ENCODE peak calls at places on chromosomes 12 and 14, in four cellular contexts. Z, V, W and F are unnamed samples.
A peak's percentile ranks its signal among the peaks of the same experiment; 100 is the strongest.

GRCh38 chr12:4353785-4354208 is 25.7 kb downstream of the FGF23 start:
- DNase-seq in Z (peak; percentile 14), W (peak; percentile 21), V (peak; percentile 36), F (peak; percentile 45)

GRCh38 chr14:104361921-104362681 is 217.5 kb upstream of the C14orf180 start:
- DNase-seq in V (no peak), Z (no peak), W (no peak), F (no peak)

GRCh38 chr14:63134801-63135200 is 69.4 kb upstream of the RHOJ start:
- DNase-seq in Z (peak; percentile 0), W (no peak), V (peak; percentile 56), F (no peak)

GRCh38 chr12:95733156-95733825 is 57.3 kb downstream of the NTN4 start:
- DNase-seq in W (no peak), Z (peak; percentile 86), V (no peak), F (no peak)

GRCh38 chr14:52913271-52913670 is 37.6 kb downstream of the FERMT2 start:
- DNase-seq in Z (peak; percentile 56), V (no peak), W (no peak), F (no peak)

GRCh38 chr14:41350476-41350875 is 256.2 kb upstream of the LRFN5 start:
- DNase-seq in W (no peak), V (no peak), Z (no peak), F (no peak)

GRCh38 chr14:99737956-99738667 is 54.0 kb downstream of the CYP46A1 start:
- DNase-seq in V (no peak), W (no peak), Z (no peak), F (no peak)

GRCh38 chr12:33825986-33826602 is 196.2 kb upstream of the ALG10 start:
- DNase-seq in Z (no peak), V (no peak), W (peak; percentile 19), F (no peak)

GRCh38 chr12:16350682-16351081 is 3.2 kb downstream of the MGST1 start:
- DNase-seq in V (peak; percentile 59), Z (peak; percentile 96), W (no peak), F (no peak)

GRCh38 chr12:3752741-3753486 is at the start of gene CRACR2A:
- DNase-seq in W (peak; percentile 86), V (peak; percentile 94), Z (peak; percentile 83), F (peak; percentile 92)

GRCh38 chr14:104335611-104336010 is 197.2 kb downstream of the KIF26A start:
- DNase-seq in Z (no peak), W (no peak), V (no peak), F (no peak)

GRCh38 chr12:123063535-123063934 is 83.1 kb downstream of the ARL6IP4 start:
- DNase-seq in W (peak; percentile 27), Z (peak; percentile 35), V (peak; percentile 77), F (peak; percentile 87)

GRCh38 chr12:113766880-113767878 is 198.9 kb downstream of the RBM19 start:
- DNase-seq in W (no peak), Z (peak; percentile 83), V (peak; percentile 72), F (no peak)

GRCh38 chr12:111313833-111314259 is 55.0 kb downstream of the PHETA1 start:
- DNase-seq in Z (peak; percentile 69), V (peak; percentile 87), W (peak; percentile 20), F (peak; percentile 63)

GRCh38 chr14:81388236-81388801 is 11.8 kb downstream of the STON2 start:
- DNase-seq in V (peak; percentile 11), Z (no peak), W (no peak), F (no peak)

GRCh38 chr12:111028830-111029229 is 108.5 kb upstream of the MYL2 start:
- DNase-seq in W (no peak), Z (no peak), V (no peak), F (no peak)

GRCh38 chr12:65561798-65562382 is 262.4 kb upstream of the HMGA2 start:
- DNase-seq in W (no peak), Z (peak; percentile 36), V (no peak), F (no peak)

GRCh38 chr12:572532-572899 is 90.7 kb downstream of the NINJ2 start:
- DNase-seq in V (no peak), Z (peak; percentile 50), W (no peak), F (no peak)
- H3K4me1 ChIP-seq in V (peaks cover 28% of the 10 kb centered on the region), Z (peaks cover 31% of the 10 kb centered on the region), W (peaks cover 4% of the 10 kb centered on the region), F (peaks cover 22% of the 10 kb centered on the region)

DNA sequence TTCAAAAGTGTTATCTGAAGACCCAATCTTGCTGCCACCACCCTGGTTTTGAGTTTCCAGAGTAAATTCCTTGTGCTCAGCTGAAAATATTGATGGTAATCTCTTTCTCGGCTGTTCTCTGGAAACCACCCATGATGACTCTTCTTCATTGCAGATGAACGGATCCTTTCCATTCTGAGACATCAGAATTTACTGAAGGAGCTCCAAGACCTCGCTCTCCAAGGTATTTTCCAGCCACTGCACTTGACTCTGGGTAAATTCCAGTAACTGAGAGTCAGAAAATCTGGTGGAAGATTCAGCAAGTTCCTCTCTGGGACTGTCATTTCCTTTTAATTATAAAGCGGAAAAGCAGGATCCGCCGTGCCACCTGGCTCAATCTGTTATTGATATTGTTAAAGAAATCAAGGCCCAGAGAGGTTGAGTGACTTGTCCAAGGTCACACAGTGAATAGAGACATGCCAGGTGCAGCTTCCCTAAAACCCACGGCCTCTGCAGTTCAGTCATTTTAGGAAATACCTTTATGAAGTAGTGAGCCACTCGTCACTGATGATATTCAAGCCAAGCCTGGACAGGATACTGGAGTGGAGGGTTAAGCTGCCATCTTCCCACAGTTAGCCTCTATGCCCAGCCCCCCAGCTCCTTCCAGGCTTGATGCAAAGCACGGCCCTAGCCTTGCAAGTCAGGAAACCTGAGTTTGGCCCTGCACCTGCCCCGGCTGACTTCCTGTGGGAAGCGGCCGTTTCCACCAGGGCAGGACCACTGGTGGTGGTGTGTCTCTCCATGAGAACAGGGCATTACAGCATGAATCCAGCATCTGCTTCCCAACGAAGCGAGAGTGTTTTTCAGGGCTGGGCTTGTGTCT is 4.7 kb downstream of the CHGA start:
- DNase-seq in W (no peak), V (no peak), Z (peak; percentile 49), F (peak; percentile 21)
- H3K4me2 ChIP-seq in W (no peak overlapping the region), V (no peak overlapping the region), Z (no peak overlapping the region), F (peak overlapping the region; percentile 30)

DNA sequence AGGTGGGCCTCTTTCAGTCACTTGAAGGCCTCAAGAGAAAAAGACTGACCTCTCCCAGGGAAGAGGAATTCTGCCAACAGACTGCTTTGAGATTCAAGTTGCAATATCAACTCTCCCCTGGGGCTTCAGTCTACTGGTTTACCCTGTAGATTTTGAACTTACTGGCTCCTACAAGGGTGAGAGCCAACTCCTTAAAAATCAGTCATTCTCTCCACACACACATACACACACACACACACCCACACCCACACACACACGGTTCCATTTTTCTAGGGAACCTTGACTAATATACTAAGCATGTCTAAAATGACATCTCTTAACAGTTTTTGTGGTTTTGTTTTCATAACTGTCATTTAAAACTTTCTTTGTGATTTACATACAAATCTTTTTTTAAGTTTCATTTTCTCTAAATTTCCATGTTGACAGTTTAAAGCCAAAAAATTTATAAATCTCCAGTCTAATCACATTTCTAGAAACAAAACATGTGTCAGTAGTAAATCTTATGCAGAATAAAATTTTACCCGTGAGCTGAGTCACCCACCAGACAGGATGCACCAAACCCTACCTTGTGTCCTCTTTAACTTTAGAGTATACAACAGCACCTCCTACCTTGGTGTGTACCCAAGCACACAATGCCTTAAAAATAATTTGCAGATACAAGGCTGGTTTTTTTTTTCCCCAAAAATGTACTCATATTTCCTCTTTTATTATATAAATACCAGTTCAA is 394.6 kb downstream of the AEBP2 start:
- DNase-seq in V (no peak), Z (peak; percentile 52), W (no peak), F (no peak)
- TF ChIP-seq EZH2phosphoT487 in V (no peak), Z (no peak), W (no peak), F (no peak)

GRCh38 chr12:54377797-54378515 is 6.6 kb downstream of the ZNF385A start:
- DNase-seq in W (no peak), V (no peak), Z (no peak), F (no peak)
- H3K4me1 ChIP-seq in W (peaks cover 3% of the 10 kb centered on the region), V (peaks cover 10% of the 10 kb centered on the region), Z (peaks cover 7% of the 10 kb centered on the region), F (peaks cover 13% of the 10 kb centered on the region)

DNA sequence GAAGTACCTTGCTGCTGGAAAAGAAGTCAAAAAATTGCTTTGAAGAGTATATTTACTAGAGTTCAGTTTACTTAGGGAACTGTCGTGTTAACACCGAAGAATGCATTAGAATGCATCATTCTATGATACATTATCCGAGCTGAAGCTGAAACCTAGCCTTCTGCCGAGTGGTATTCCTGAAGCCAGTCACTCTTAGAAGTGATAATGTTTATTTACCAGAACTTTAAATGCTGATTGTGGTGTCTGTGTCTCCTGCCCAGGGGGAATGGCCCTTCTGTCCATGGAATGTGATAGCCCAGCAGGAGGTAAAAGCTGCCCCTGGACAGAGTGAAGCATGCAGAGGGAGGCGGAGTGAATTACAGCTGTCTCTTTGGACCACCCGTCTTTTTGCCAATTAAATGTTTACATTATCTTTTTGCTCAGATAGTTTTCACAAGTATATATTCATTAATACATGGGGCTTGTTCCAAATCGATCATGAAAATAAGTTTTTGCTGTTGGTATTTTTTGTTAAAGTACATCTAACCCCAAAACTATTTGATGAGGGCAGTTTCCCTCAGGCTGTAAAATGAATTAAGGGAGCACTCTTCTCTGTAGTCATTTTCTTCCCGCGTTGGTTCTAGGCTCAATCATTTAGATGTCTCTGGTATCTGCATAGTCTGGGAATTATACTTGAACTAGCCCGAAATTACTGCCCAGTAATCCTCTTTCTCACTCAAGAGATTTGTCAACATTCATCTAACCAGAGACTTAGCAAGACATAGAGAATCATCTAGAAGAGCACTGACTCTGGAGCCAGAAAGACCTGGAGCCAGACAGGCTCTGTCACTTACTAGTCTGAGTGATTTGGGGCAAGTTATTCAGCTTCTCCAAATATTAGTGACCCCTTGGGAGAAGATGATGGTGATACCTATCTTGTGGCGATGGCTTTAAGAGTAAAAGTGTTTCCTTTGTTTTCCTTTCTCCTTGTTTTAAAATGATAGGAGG is 147.6 kb downstream of the CRADD start:
- DNase-seq in Z (peak; percentile 64), W (no peak), V (peak; percentile 64), F (no peak)
- H3K4me2 ChIP-seq in Z (peak overlapping the region; percentile 66), W (no peak overlapping the region), V (peak overlapping the region; percentile 7), F (no peak overlapping the region)

GRCh38 chr12:14207946-14208612 is 157.4 kb upstream of the ATF7IP start:
- DNase-seq in Z (no peak), V (no peak), W (no peak), F (no peak)
- TF ChIP-seq EZH2phosphoT487 in Z (no peak), V (no peak), W (no peak), F (no peak)

GRCh38 chr14:55771242-55772025 is 191.4 kb downstream of the KTN1 start:
- DNase-seq in Z (no peak), W (no peak), V (no peak), F (no peak)
- H3K4me1 ChIP-seq in Z (no peaks in the 10 kb centered on the region), W (no peaks in the 10 kb centered on the region), V (peaks cover 10% of the 10 kb centered on the region), F (no peaks in the 10 kb centered on the region)

DNA sequence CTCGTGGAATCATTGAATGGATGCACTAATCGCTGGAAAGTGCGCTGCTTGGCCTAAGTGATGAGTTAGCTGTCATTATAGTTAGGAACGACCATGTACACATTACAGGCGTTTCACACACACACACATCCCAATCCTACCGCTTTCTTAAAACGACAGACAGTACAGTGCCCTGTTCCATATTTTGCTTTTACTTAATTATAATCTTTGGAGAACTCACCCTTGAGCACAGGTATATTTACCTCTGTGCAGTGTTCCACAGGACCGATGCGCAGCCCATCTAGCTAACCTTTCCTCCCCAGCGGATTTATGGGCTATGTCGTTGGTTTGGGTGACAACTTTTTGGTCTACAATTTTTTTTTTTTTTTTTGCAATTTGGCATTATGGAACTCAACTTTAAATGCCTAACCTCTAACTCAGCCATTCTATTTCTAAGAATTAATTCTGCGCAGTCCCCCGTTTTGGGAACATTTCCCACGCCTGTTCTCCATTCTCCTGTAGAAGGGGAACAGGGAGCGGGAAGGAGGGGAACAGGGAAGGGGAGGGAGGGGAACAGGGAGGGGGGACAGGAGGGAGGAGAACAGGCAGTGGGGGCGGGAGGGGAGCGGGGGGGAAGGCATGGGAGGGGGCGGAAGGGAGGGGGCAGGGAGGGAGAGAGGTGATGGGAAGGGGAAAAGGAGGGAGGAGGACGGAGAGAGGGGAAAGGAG is 663 bp upstream of the ULK1 start:
- DNase-seq in Z (peak; percentile 62), W (no peak), V (no peak), F (no peak)
- H3K4me2 ChIP-seq in Z (peak overlapping the region; percentile 27), W (no peak overlapping the region), V (peak overlapping the region; percentile 24), F (no peak overlapping the region)